ENCODE peak calls at places on chromosomes 2 and 18, in four cellular contexts. L is NCI-H345, C is body of pancreas, V is glutamatergic neuron. I is an unnamed sample.

GRCh38 chr2:71545572-71546274 is 92.4 kb downstream of the DYSF start:
- DNase-seq in C (peak), L (peak), V (peak), I (peak)

GRCh38 chr2:134592380-134592779 is 126.4 kb downstream of the TMEM163 start:
- DNase-seq in L (no peak), C (no peak), V (no peak), I (no peak)

GRCh38 chr2:7288484-7288883 is 371.3 kb downstream of the RNF144A start:
- DNase-seq in L (no peak), C (no peak), V (no peak), I (no peak)

GRCh38 chr2:1020206-1020605 is 69.6 kb downstream of the SNTG2 start:
- DNase-seq in C (no peak), V (peak), L (no peak), I (no peak)

GRCh38 chr2:161990741-161991140 is 83.3 kb downstream of the DPP4 start:
- DNase-seq in C (no peak), L (no peak), V (no peak), I (no peak)

GRCh38 chr2:203873921-203874631 is 6.5 kb downstream of the CTLA4 start:
- DNase-seq in V (no peak), L (no peak), C (peak), I (no peak)

GRCh38 chr2:66845307-66845706 is 410.4 kb downstream of the MEIS1 start:
- DNase-seq in V (no peak), C (no peak), L (no peak), I (no peak)

GRCh38 chr18:51149605-51150429 is 47.7 kb downstream of the MEX3C start:
- DNase-seq in C (no peak), V (no peak), L (no peak), I (no peak)

GRCh38 chr18:28080876-28081300 is 96.0 kb downstream of the CDH2 start:
- DNase-seq in L (no peak), V (no peak), C (no peak), I (no peak)

GRCh38 chr2:121530210-121530562 is 494 bp upstream of the RNU4ATAC start:
- DNase-seq in C (peak), V (peak), L (peak), I (no peak)

GRCh38 chr2:17877811-17878221 is 651 bp upstream of the KCNS3 start:
- DNase-seq in C (peak), V (peak), L (no peak), I (peak)

GRCh38 chr2:169452080-169452479 is 27.2 kb upstream of the BBS5 start:
- DNase-seq in V (no peak), C (no peak), L (peak), I (no peak)

GRCh38 chr2:105822186-105822585 is 77.5 kb downstream of the NCK2 start:
- DNase-seq in V (peak), C (no peak), L (no peak), I (no peak)

GRCh38 chr2:55901322-55901721 is 22.3 kb downstream of the EFEMP1 start:
- DNase-seq in L (no peak), V (no peak), C (no peak), I (no peak)

GRCh38 chr2:143246246-143246645 is 117.0 kb downstream of the ARHGAP15 start:
- DNase-seq in C (no peak), V (no peak), L (no peak), I (no peak)

GRCh38 chr2:98134138-98134537 is 47.2 kb downstream of the VWA3B start:
- DNase-seq in V (peak), C (no peak), L (no peak), I (no peak)

GRCh38 chr2:84942964-84943421 is 28.0 kb upstream of the KCMF1 start:
- DNase-seq in C (no peak), L (no peak), V (no peak), I (no peak)

GRCh38 chr18:66792466-66792865 is 188.6 kb upstream of the CDH19 start:
- DNase-seq in L (no peak), C (no peak), V (no peak), I (no peak)

GRCh38 chr2:21640046-21640445 is 516.3 kb downstream of the TDRD15 start:
- DNase-seq in V (no peak), C (no peak), L (no peak), I (no peak)

GRCh38 chr18:10965104-10965503 is 184.3 kb downstream of the PIEZO2 start:
- DNase-seq in C (no peak), L (no peak), V (no peak), I (no peak)

GRCh38 chr2:71876542-71877451 is 270.9 kb downstream of the CYP26B1 start:
- DNase-seq in C (no peak), V (no peak), L (no peak), I (no peak)

GRCh38 chr2:171706152-171706803 is 19.0 kb downstream of the DYNC1I2 start:
- DNase-seq in L (no peak), C (no peak), V (no peak), I (no peak)

GRCh38 chr18:47635416-47635815 is 295.0 kb downstream of the SMAD2 start:
- DNase-seq in V (no peak), L (no peak), C (no peak), I (no peak)

GRCh38 chr2:105736145-105736544 is 8.6 kb upstream of the NCK2 start:
- DNase-seq in L (no peak), C (no peak), V (no peak), I (no peak)

GRCh38 chr2:151289972-151290335 is 486 bp upstream of the NMI start:
- DNase-seq in V (no peak), L (peak), C (peak), I (peak)

GRCh38 chr18:76323891-76324290 is 171.2 kb downstream of the ZNF516 start:
- DNase-seq in L (no peak), V (no peak), C (no peak), I (no peak)

GRCh38 chr2:33275689-33276444 is 200.6 kb upstream of the RASGRP3 start:
- DNase-seq in L (no peak), V (no peak), C (no peak), I (no peak)

GRCh38 chr2:121666042-121666441 is 16.8 kb upstream of the CLASP1 start:
- DNase-seq in L (no peak), C (no peak), V (no peak), I (no peak)

GRCh38 chr2:12305931-12306330 is 410.8 kb upstream of the TRIB2 start:
- DNase-seq in V (no peak), L (no peak), C (no peak), I (no peak)

GRCh38 chr2:44789446-44789845 is 152.1 kb upstream of the SIX3 start:
- DNase-seq in L (no peak), V (no peak), C (no peak), I (no peak)

GRCh38 chr2:16181062-16181740 is 240.9 kb downstream of the MYCN start:
- DNase-seq in C (no peak), L (no peak), V (no peak), I (no peak)

GRCh38 chr18:48590678-48591077 is 51.8 kb downstream of the CTIF start:
- DNase-seq in C (no peak), L (peak), V (no peak), I (no peak)

I was measured in testis.